ENCODE peak calls at places on chromosomes 6 and 20, in seven cellular contexts. S is right lobe of liver; B is MM.1S; A is cardiac muscle cell; X is effector memory CD4-positive, alpha-beta T cell; V is lower lobe of right lung; J is CD8-positive, alpha-beta memory T cell. I is an unnamed sample. For H3K4me1, the result is how much of the 10 kb centered on the place peaks cover.

GRCh38 chr6:4664117-4664626 is 112.0 kb upstream of the CDYL start:
- DNase-seq in S (no peak), B (no peak), A (peak), X (no peak), V (no peak), J (no peak), I (no peak)

GRCh38 chr6:170449231-170449630 is 103.9 kb downstream of the PSMB1 start:
- DNase-seq in S (no peak), B (no peak), A (no peak), X (no peak), V (no peak), J (no peak), I (no peak)

GRCh38 chr6:152874846-152875568 is 107.8 kb downstream of the FBXO5 start:
- DNase-seq in S (no peak), B (no peak), A (no peak), X (no peak), V (no peak), J (no peak), I (no peak)

GRCh38 chr6:104212977-104213696 is 646.6 kb downstream of the HACE1 start:
- DNase-seq in S (no peak), B (no peak), A (no peak), X (no peak), V (no peak), J (no peak), I (no peak)

GRCh38 chr6:100691972-100692371 is 189.2 kb downstream of the ASCC3 start:
- DNase-seq in S (no peak), B (no peak), A (no peak), X (no peak), V (no peak), J (no peak), I (no peak)

GRCh38 chr6:106206905-106207304 is 118.7 kb downstream of the ATG5 start:
- DNase-seq in S (no peak), B (no peak), A (no peak), X (no peak), V (no peak), J (no peak), I (no peak)

GRCh38 chr6:16334671-16335070 is 96.3 kb downstream of the GMPR start:
- DNase-seq in S (no peak), B (no peak), A (peak), X (no peak), V (no peak), J (no peak), I (no peak)

GRCh38 chr6:121443953-121444590 is 8.6 kb downstream of the GJA1 start:
- DNase-seq in S (no peak), B (no peak), A (peak), X (no peak), V (no peak), J (no peak), I (no peak)

GRCh38 chr20:39825950-39826349 is 863.1 kb downstream of the MAFB start:
- DNase-seq in S (no peak), B (no peak), A (peak), X (no peak), V (no peak), J (no peak), I (no peak)

GRCh38 chr20:13525225-13525940 is 113.3 kb downstream of the TASP1 start:
- DNase-seq in S (no peak), B (no peak), A (peak), X (no peak), V (no peak), J (no peak), I (no peak)

GRCh38 chr20:44280387-44280786 is 30.6 kb downstream of the FITM2 start:
- DNase-seq in S (no peak), B (no peak), A (no peak), X (no peak), V (no peak), J (no peak), I (no peak)

GRCh38 chr6:30722280-30723112 is 2.3 kb downstream of the TUBB start:
- DNase-seq in S (peak), B (peak), A (peak), X (peak), V (peak), J (peak), I (peak)

GRCh38 chr6:68951350-68951749 is 316.3 kb downstream of the ADGRB3 start:
- DNase-seq in S (no peak), B (no peak), A (no peak), X (no peak), V (no peak), J (no peak), I (no peak)

GRCh38 chr6:2196079-2196679 is 49.2 kb downstream of the GMDS start:
- DNase-seq in S (no peak), B (peak), A (peak), X (no peak), V (no peak), J (no peak), I (peak)

GRCh38 chr6:96195272-96195671 is 179.5 kb downstream of the FUT9 start:
- DNase-seq in S (no peak), B (no peak), A (no peak), X (no peak), V (no peak), J (no peak), I (no peak)

GRCh38 chr6:3911130-3911529 is 62.0 kb downstream of the FAM50B start:
- DNase-seq in S (no peak), B (no peak), A (no peak), X (no peak), V (no peak), J (no peak), I (no peak)

GRCh38 chr6:46011241-46012085 is 4.2 kb downstream of the CLIC5 start:
- DNase-seq in S (no peak), B (peak), A (no peak), X (peak), V (no peak), J (peak), I (no peak)

GRCh38 chr6:163191704-163192537 is 222.6 kb upstream of the QKI start:
- DNase-seq in S (no peak), B (no peak), A (peak), X (no peak), V (no peak), J (no peak), I (peak)

GRCh38 chr6:151702851-151703629 is 104.4 kb upstream of the ESR1 start:
- DNase-seq in S (no peak), B (no peak), A (no peak), X (no peak), V (no peak), J (no peak), I (no peak)

GRCh38 chr6:150373260-150373701 is 4.5 kb downstream of the IYD start:
- DNase-seq in S (peak), B (no peak), A (peak), X (no peak), V (no peak), J (no peak), I (no peak)

GRCh38 chr6:40695114-40695513 is 108.0 kb upstream of the LRFN2 start:
- DNase-seq in S (no peak), B (peak), A (no peak), X (no peak), V (no peak), J (no peak), I (no peak)

GRCh38 chr20:8678098-8678776 is 390.6 kb upstream of the PLCB4 start:
- DNase-seq in S (no peak), B (no peak), A (no peak), X (no peak), V (no peak), J (no peak), I (no peak)

GRCh38 chr6:96110878-96111277 is 95.1 kb downstream of the FUT9 start:
- DNase-seq in S (no peak), B (no peak), A (no peak), X (no peak), V (no peak), J (no peak), I (no peak)

GRCh38 chr6:112833546-112834215 is 486.6 kb downstream of the RFPL4B start:
- DNase-seq in S (no peak), B (no peak), A (peak), X (no peak), V (no peak), J (no peak), I (no peak)

GRCh38 chr6:169701218-169701952 is 444 bp downstream of the WDR27 start:
- DNase-seq in S (no peak), B (no peak), A (no peak), X (no peak), V (no peak), J (no peak), I (no peak)

GRCh38 chr6:37137881-37138568 is 31.9 kb upstream of the PIM1 start:
- DNase-seq in S (peak), B (no peak), A (peak), X (no peak), V (no peak), J (no peak), I (peak)

GRCh38 chr6:4880373-4880762 is 104.2 kb downstream of the CDYL start:
- DNase-seq in S (no peak), B (no peak), A (no peak), X (no peak), V (no peak), J (no peak), I (no peak)

GRCh38 chr20:54389872-54390271 is 85.5 kb upstream of the DOK5 start:
- DNase-seq in S (no peak), B (no peak), A (peak), X (no peak), V (no peak), J (no peak), I (no peak)

GRCh38 chr6:10248378-10248843 is 166.5 kb downstream of the TFAP2A start:
- DNase-seq in S (no peak), B (no peak), A (no peak), X (no peak), V (no peak), J (no peak), I (peak)

GRCh38 chr20:31845300-31845863 is at the start of gene FOXS1:
- DNase-seq in S (no peak), B (no peak), A (peak), X (no peak), V (no peak), J (no peak), I (no peak)

GRCh38 chr20:59933296-59933848 is at the start of gene SYCP2:
- DNase-seq in S (peak), B (no peak), A (peak), X (peak), V (peak), J (peak), I (no peak)

GRCh38 chr6:57174511-57174907 is 2.4 kb downstream of the BAG2 start:
- DNase-seq in S (no peak), B (no peak), A (no peak), X (no peak), V (no peak), J (no peak), I (no peak)

GRCh38 chr6:57173886-57174510 is 1.9 kb downstream of the BAG2 start:
- DNase-seq in S (no peak), B (no peak), A (peak), X (no peak), V (no peak), J (no peak), I (peak)

GRCh38 chr6:57182017-57182432 is 9.9 kb downstream of the BAG2 start:
- DNase-seq in S (no peak), B (no peak), A (peak), X (no peak), V (no peak), J (no peak), I (no peak)

GRCh38 chr6:57180596-57180995 is 8.5 kb downstream of the BAG2 start:
- DNase-seq in S (no peak), B (no peak), A (no peak), X (no peak), V (no peak), J (no peak), I (no peak)

DNA sequence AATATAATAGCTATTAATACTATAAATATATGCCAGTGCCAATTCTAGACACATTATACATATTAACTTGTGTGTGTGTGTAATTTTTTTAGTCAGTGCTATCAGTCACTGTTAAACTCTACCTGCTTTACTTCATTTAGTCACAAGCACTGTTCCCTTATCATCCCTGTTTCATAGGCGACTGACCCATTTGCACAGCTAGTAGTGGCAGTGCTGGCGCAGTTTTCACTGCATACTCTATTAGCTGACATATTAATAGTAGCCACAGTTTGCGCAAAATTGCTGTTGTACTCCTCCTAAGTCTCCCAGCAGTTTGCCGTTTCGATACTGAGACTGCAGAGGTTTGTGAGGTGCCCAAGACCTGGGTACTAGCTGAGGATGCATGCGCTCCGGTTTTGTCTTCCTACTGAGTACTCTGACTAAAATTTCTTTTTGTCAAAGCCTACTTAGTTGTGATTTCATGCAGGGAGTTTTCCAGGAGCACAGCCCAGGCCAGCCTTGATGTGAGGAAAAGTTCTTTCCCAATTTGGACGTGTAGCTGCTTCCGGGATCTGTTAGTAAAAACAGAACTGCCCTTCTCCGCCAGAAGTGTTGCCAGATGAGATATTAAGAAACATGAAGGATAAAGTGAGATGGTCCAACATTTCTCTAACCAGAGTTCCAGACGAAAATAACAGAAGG is 5.6 kb downstream of the BAG2 start:
- DNase-seq in S (no peak), B (no peak), A (peak), X (no peak), V (no peak), J (no peak), I (no peak)
- H3K4me1 ChIP-seq in S (under half), B (under half), A (under half), X (under half), V (under half), J (under half), I (under half)

GRCh38 chr6:52389264-52389625 is 27.3 kb downstream of the PAQR8 start:
- DNase-seq in S (no peak), B (no peak), A (peak), X (no peak), V (no peak), J (no peak), I (no peak)
- H3K4me1 ChIP-seq in S (under half), B (under half), A (under half), X (half or more), V (under half), J (half or more), I (under half)

DNA sequence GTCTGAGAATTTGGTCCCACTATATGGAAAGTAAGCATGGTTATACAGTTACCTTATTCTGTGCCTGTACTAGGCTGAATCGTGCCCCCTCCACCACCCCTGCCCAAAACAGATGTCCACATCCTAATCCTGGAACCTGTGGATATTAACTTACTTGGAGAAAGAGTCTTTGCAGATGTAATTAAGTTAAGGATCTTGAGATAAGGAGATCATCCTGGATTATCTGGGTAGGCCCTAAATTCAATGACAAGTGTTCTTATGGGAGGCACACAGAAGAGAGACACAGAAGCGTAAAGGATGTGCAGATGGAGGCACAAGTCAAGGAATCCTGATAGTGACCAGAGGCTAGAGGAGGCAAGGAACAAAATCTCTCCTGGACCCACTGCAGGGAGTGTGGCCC is 116.7 kb upstream of the MAN1A1 start:
- DNase-seq in S (no peak), B (no peak), A (no peak), X (no peak), V (no peak), J (no peak), I (no peak)
- H3K4me1 ChIP-seq in S (under half), B (half or more), A (under half), X (under half), V (under half), J (under half), I (under half)

GRCh38 chr20:58393299-58393698 is 4.3 kb downstream of the VAPB start:
- DNase-seq in S (no peak), B (no peak), A (peak), X (no peak), V (no peak), J (no peak), I (no peak)

GRCh38 chr20:58397429-58397828 is 8.4 kb downstream of the VAPB start:
- DNase-seq in S (no peak), B (no peak), A (no peak), X (no peak), V (no peak), J (no peak), I (no peak)

GRCh38 chr20:58398254-58398653 is 9.2 kb downstream of the VAPB start:
- DNase-seq in S (no peak), B (no peak), A (no peak), X (no peak), V (no peak), J (no peak), I (no peak)

GRCh38 chr20:58392286-58392685 is 3.3 kb downstream of the VAPB start:
- DNase-seq in S (no peak), B (no peak), A (no peak), X (no peak), V (no peak), J (no peak), I (no peak)

DNA sequence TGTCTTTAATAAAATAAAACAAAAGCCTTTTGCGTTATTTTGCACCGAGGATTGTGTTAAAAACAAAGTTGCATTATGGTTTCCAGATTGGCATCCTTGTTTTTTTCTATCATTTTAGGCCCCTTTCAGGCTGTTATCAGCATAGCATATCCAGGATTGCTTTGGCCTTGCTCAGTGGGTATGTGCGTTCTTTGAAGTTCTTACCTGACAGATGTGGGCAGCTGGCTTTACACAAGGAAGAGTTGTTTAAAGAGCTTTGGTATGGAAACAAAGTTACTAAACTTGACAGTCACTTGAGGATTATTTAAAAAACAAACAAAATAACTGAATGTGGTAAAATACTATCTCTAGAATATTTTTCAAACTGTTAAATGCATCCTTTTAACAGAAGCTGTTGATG is 6.6 kb downstream of the VAPB start:
- DNase-seq in S (no peak), B (no peak), A (no peak), X (no peak), V (no peak), J (no peak), I (no peak)
- H3K4me1 ChIP-seq in S (under half), B (under half), A (under half), X (under half), V (under half), J (half or more), I (under half)

GRCh38 chr6:7545509-7546369 is 4.3 kb downstream of the DSP start:
- DNase-seq in S (no peak), B (no peak), A (no peak), X (no peak), V (no peak), J (no peak), I (no peak)
- H3K4me1 ChIP-seq in S (under half), B (under half), A (under half), X (under half), V (under half), J (under half), I (under half)

GRCh38 chr6:149359439-149359838 is 40.6 kb upstream of the SUMO4 start:
- DNase-seq in S (no peak), B (no peak), A (no peak), X (no peak), V (no peak), J (no peak), I (no peak)

GRCh38 chr6:149357726-149358538 is 40.4 kb downstream of the TAB2 start:
- DNase-seq in S (no peak), B (no peak), A (no peak), X (no peak), V (no peak), J (no peak), I (no peak)

GRCh38 chr6:149356081-149356750 is 38.7 kb downstream of the TAB2 start:
- DNase-seq in S (no peak), B (no peak), A (no peak), X (no peak), V (no peak), J (no peak), I (no peak)

GRCh38 chr6:149354009-149354408 is 36.5 kb downstream of the TAB2 start:
- DNase-seq in S (no peak), B (no peak), A (no peak), X (no peak), V (no peak), J (no peak), I (no peak)
- H3K4me1 ChIP-seq in S (under half), B (under half), A (under half), X (under half), V (under half), J (under half), I (under half)

DNA sequence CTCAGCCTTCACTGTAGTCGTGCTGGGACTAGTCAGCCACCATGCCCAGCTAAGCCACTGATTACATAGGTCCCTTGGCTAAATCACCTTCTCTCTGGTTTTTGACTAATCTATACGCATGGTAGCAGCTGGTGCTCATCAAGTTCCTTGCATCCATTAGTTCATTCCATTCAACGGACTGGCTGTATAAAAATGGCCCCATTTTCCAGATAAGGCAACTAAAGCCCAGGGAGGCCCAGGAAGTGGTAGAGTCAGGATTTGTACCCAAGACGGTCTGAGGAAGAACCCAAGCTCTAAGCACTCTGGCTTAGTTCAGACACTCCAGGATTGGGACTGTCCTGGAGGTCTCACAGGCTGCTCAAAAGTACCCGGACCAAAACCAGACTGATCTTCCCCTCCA is 4.9 kb downstream of the E2F1 start:
- DNase-seq in S (no peak), B (no peak), A (no peak), X (no peak), V (no peak), J (no peak), I (no peak)
- H3K4me1 ChIP-seq in S (under half), B (under half), A (under half), X (under half), V (under half), J (under half), I (under half)

DNA sequence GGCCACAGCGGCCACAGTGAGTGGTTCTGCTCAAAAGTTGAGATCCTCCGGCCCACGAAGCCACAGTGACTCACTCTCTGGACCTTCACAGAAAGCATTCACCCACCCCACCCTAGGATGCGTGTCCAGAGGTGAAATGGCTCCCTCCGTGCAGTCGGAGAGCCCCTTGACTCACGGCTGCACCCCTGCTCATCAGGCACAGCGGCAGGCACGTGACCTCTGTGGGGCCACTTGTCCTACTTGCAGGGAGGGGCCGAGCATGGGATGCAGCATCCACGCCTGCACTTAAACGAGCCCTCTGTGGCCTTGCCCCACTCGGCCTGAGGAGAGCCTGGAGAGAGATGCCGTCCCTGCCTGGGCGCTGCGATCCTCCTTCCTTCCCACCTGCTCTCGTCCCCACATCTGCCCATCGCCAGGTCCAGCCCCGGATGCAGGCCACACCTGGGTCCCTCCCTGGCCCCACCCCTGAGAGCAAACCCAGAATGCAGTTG is 28.7 kb downstream of the NTSR1 start:
- DNase-seq in S (no peak), B (no peak), A (no peak), X (no peak), V (peak), J (no peak), I (no peak)
- H3K4me1 ChIP-seq in S (under half), B (under half), A (under half), X (under half), V (under half), J (under half), I (under half)